ENCODE peak calls at places on chromosomes 13 and 19, in four cellular contexts. One of them, this sample, is unnamed.

GRCh38 chr19:12318782-12319413 is 14.5 kb downstream of the ZNF563 start:
- DNase-seq in nephron progenitor cell: no peak
- DNase-seq in GDM1: no peak
- DNase-seq in stimulated activated CD4-positive, alpha-beta T cell treated with anti-CD3 and anti-CD28 coated beads, Interleukin-2, amount 100 ng/mL, for 24 hours: no peak
- DNase-seq in this sample: no peak

GRCh38 chr13:36090592-36090991 is 40.6 kb downstream of the DCLK1 start:
- DNase-seq in nephron progenitor cell: no peak
- DNase-seq in GDM1: no peak
- DNase-seq in stimulated activated CD4-positive, alpha-beta T cell treated with anti-CD3 and anti-CD28 coated beads, Interleukin-2, amount 100 ng/mL, for 24 hours: no peak
- DNase-seq in this sample: no peak

GRCh38 chr13:30734434-30734833 is 909 bp upstream of the ALOX5AP start:
- DNase-seq in nephron progenitor cell: no peak
- DNase-seq in GDM1: no peak
- DNase-seq in stimulated activated CD4-positive, alpha-beta T cell treated with anti-CD3 and anti-CD28 coated beads, Interleukin-2, amount 100 ng/mL, for 24 hours: no peak
- DNase-seq in this sample: no peak

GRCh38 chr19:12838182-12838890 is at the start of gene MAST1:
- DNase-seq in nephron progenitor cell: peak
- DNase-seq in GDM1: peak
- DNase-seq in stimulated activated CD4-positive, alpha-beta T cell treated with anti-CD3 and anti-CD28 coated beads, Interleukin-2, amount 100 ng/mL, for 24 hours: peak
- DNase-seq in this sample: no peak

GRCh38 chr13:35789335-35790166 is 313.1 kb upstream of the MAB21L1 start:
- DNase-seq in nephron progenitor cell: no peak
- DNase-seq in GDM1: no peak
- DNase-seq in stimulated activated CD4-positive, alpha-beta T cell treated with anti-CD3 and anti-CD28 coated beads, Interleukin-2, amount 100 ng/mL, for 24 hours: no peak
- DNase-seq in this sample: peak

GRCh38 chr19:18396471-18397241 is 766 bp downstream of the LRRC25 start:
- DNase-seq in nephron progenitor cell: no peak
- DNase-seq in GDM1: no peak
- DNase-seq in stimulated activated CD4-positive, alpha-beta T cell treated with anti-CD3 and anti-CD28 coated beads, Interleukin-2, amount 100 ng/mL, for 24 hours: no peak
- DNase-seq in this sample: no peak

GRCh38 chr19:16627194-16627927 is 643 bp downstream of the MED26 start:
- DNase-seq in nephron progenitor cell: peak
- DNase-seq in GDM1: no peak
- DNase-seq in stimulated activated CD4-positive, alpha-beta T cell treated with anti-CD3 and anti-CD28 coated beads, Interleukin-2, amount 100 ng/mL, for 24 hours: peak
- DNase-seq in this sample: peak

GRCh38 chr19:45103200-45103624 is 10.2 kb downstream of the PPP1R37 start:
- DNase-seq in nephron progenitor cell: no peak
- DNase-seq in GDM1: no peak
- DNase-seq in stimulated activated CD4-positive, alpha-beta T cell treated with anti-CD3 and anti-CD28 coated beads, Interleukin-2, amount 100 ng/mL, for 24 hours: no peak
- DNase-seq in this sample: no peak

GRCh38 chr19:1850809-1851544 is 2.7 kb upstream of the REXO1 start:
- DNase-seq in nephron progenitor cell: no peak
- DNase-seq in GDM1: no peak
- DNase-seq in stimulated activated CD4-positive, alpha-beta T cell treated with anti-CD3 and anti-CD28 coated beads, Interleukin-2, amount 100 ng/mL, for 24 hours: no peak
- DNase-seq in this sample: no peak

GRCh38 chr13:68234278-68234677 is 1004.1 kb upstream of the PCDH9 start:
- DNase-seq in nephron progenitor cell: no peak
- DNase-seq in GDM1: no peak
- DNase-seq in stimulated activated CD4-positive, alpha-beta T cell treated with anti-CD3 and anti-CD28 coated beads, Interleukin-2, amount 100 ng/mL, for 24 hours: no peak
- DNase-seq in this sample: no peak

GRCh38 chr13:48562296-48563066 is 29.6 kb upstream of the RCBTB2 start:
- DNase-seq in nephron progenitor cell: no peak
- DNase-seq in GDM1: peak
- DNase-seq in stimulated activated CD4-positive, alpha-beta T cell treated with anti-CD3 and anti-CD28 coated beads, Interleukin-2, amount 100 ng/mL, for 24 hours: peak
- DNase-seq in this sample: no peak

GRCh38 chr13:94479559-94480095 is at the start of gene DCT:
- DNase-seq in nephron progenitor cell: no peak
- DNase-seq in GDM1: no peak
- DNase-seq in stimulated activated CD4-positive, alpha-beta T cell treated with anti-CD3 and anti-CD28 coated beads, Interleukin-2, amount 100 ng/mL, for 24 hours: no peak
- DNase-seq in this sample: peak

GRCh38 chr19:9070066-9070465 is 16.8 kb upstream of the OR1M1 start:
- DNase-seq in nephron progenitor cell: no peak
- DNase-seq in GDM1: no peak
- DNase-seq in stimulated activated CD4-positive, alpha-beta T cell treated with anti-CD3 and anti-CD28 coated beads, Interleukin-2, amount 100 ng/mL, for 24 hours: no peak
- DNase-seq in this sample: peak

GRCh38 chr19:41298327-41298964 is 11.5 kb upstream of the CCDC97 start:
- DNase-seq in nephron progenitor cell: no peak
- DNase-seq in GDM1: peak
- DNase-seq in stimulated activated CD4-positive, alpha-beta T cell treated with anti-CD3 and anti-CD28 coated beads, Interleukin-2, amount 100 ng/mL, for 24 hours: no peak
- DNase-seq in this sample: no peak

GRCh38 chr19:42246869-42247630 is 4.6 kb upstream of the GSK3A start:
- DNase-seq in nephron progenitor cell: no peak
- DNase-seq in GDM1: no peak
- DNase-seq in stimulated activated CD4-positive, alpha-beta T cell treated with anti-CD3 and anti-CD28 coated beads, Interleukin-2, amount 100 ng/mL, for 24 hours: no peak
- DNase-seq in this sample: no peak

GRCh38 chr13:42474954-42475353 is 99.0 kb upstream of the TNFSF11 start:
- DNase-seq in nephron progenitor cell: no peak
- DNase-seq in GDM1: no peak
- DNase-seq in stimulated activated CD4-positive, alpha-beta T cell treated with anti-CD3 and anti-CD28 coated beads, Interleukin-2, amount 100 ng/mL, for 24 hours: peak
- DNase-seq in this sample: no peak

GRCh38 chr13:40665061-40665753 is 1.2 kb downstream of the FOXO1 start:
- DNase-seq in nephron progenitor cell: peak
- DNase-seq in GDM1: peak
- DNase-seq in stimulated activated CD4-positive, alpha-beta T cell treated with anti-CD3 and anti-CD28 coated beads, Interleukin-2, amount 100 ng/mL, for 24 hours: peak
- DNase-seq in this sample: peak

GRCh38 chr19:748274-748598 is 2.7 kb upstream of the MISP start:
- DNase-seq in nephron progenitor cell: no peak
- DNase-seq in GDM1: no peak
- DNase-seq in stimulated activated CD4-positive, alpha-beta T cell treated with anti-CD3 and anti-CD28 coated beads, Interleukin-2, amount 100 ng/mL, for 24 hours: no peak
- DNase-seq in this sample: no peak

GRCh38 chr19:2550431-2551171 is 74.7 kb downstream of the GADD45B start:
- DNase-seq in nephron progenitor cell: no peak
- DNase-seq in GDM1: no peak
- DNase-seq in stimulated activated CD4-positive, alpha-beta T cell treated with anti-CD3 and anti-CD28 coated beads, Interleukin-2, amount 100 ng/mL, for 24 hours: no peak
- DNase-seq in this sample: no peak